ENCODE peak calls at places on chromosomes 5 and 9, in ten cellular contexts. L is uterus, P is gastrocnemius medialis, H is heart left ventricle, T is right cardiac atrium, C is aorta, B is right atrium auricular region, A is cardiac muscle cell, W is RWPE2, F is fibroblast of lung. V is an unnamed sample.
A peak's percentile ranks its signal among the peaks of the same experiment; 100 is the strongest.

GRCh38 chr9:96006961-96007360 is 131.5 kb downstream of the ERCC6L2 start:
- DNase-seq in H (no peak), L (no peak), B (no peak), W (no peak), C (no peak), T (no peak), P (no peak), F (peak; percentile 80), A (no peak), V (no peak)

GRCh38 chr5:142547445-142548374 is 138.2 kb downstream of the FGF1 start:
- DNase-seq in W (no peak), B (no peak), L (no peak), A (no peak), H (no peak), T (no peak), C (no peak), P (no peak), F (no peak), V (no peak)

GRCh38 chr9:112699230-112699629 is 18.7 kb downstream of the INIP start:
- DNase-seq in P (no peak), F (no peak), H (no peak), W (no peak), L (no peak), T (no peak), A (no peak), B (no peak), C (no peak), V (no peak)

GRCh38 chr9:96067004-96067403 is 191.5 kb downstream of the ERCC6L2 start:
- DNase-seq in W (no peak), A (peak; percentile 55), C (no peak), T (peak; percentile 90), B (no peak), F (no peak), H (peak; percentile 52), P (no peak), L (no peak), V (no peak)

GRCh38 chr9:15642369-15642962 is 89.6 kb downstream of the CCDC171 start:
- DNase-seq in P (no peak), B (no peak), A (peak; percentile 69), W (no peak), L (no peak), F (peak; percentile 38), H (no peak), T (no peak), C (no peak), V (no peak)

GRCh38 chr9:84296146-84296843 is 44.3 kb downstream of the SLC28A3 start:
- DNase-seq in B (no peak), P (no peak), F (peak; percentile 88), H (no peak), C (no peak), A (peak; percentile 50), T (no peak), W (no peak), L (no peak), V (no peak)

GRCh38 chr5:150409638-150410523 is 2.8 kb downstream of the CD74 start:
- DNase-seq in H (peak; percentile 85), F (peak; percentile 86), B (peak; percentile 85), P (peak; percentile 73), A (peak; percentile 92), W (no peak), L (peak; percentile 74), T (peak; percentile 85), C (peak; percentile 82), V (peak; percentile 61)

GRCh38 chr9:97300586-97300985 is 6.9 kb upstream of the CCDC180 start:
- DNase-seq in C (no peak), B (no peak), A (no peak), H (no peak), P (no peak), L (no peak), W (no peak), T (no peak), F (no peak), V (no peak)

GRCh38 chr5:41874512-41875060 is 4.4 kb upstream of the OXCT1 start:
- DNase-seq in B (no peak), P (no peak), T (no peak), W (no peak), A (no peak), L (no peak), F (no peak), H (no peak), C (no peak), V (no peak)

GRCh38 chr9:117672397-117672796 is 31.8 kb upstream of the TLR4 start:
- DNase-seq in A (peak; percentile 54), C (no peak), B (no peak), T (no peak), L (no peak), P (no peak), F (peak; percentile 65), H (no peak), W (no peak), V (no peak)

GRCh38 chr5:102959055-102959454 is 160.9 kb downstream of the GIN1 start:
- DNase-seq in A (peak; percentile 85), L (no peak), C (no peak), B (no peak), T (no peak), F (peak; percentile 95), P (no peak), H (no peak), W (no peak), V (no peak)

GRCh38 chr5:2751592-2752021 is at the start of gene IRX2:
- DNase-seq in L (peak; percentile 23), C (peak; percentile 78), W (peak; percentile 98), H (peak; percentile 82), A (peak; percentile 73), T (peak; percentile 84), B (peak; percentile 67), F (peak; percentile 98), P (no peak), V (peak; percentile 71)

DNA sequence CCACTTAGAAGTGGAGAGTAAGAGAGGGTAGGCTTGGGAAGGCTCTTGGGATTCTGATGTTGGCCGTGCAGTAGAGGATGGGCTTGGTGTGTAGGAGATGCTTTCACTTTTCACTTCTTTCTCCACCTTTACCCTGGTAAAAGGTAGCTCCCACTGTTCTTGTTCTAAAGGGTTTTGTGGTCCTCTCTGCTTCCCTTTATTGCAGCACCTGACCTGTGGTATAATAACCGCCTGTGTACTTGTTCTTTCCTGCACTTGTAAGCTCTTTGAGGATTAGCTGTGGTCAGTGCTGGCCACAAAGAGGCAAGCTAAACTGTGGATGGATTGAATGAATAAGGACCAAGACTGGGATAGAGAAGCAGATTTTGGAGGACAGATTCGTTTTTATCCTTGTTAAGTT is 25.2 kb downstream of the KDM4C start:
- DNase-seq in H (no peak), C (no peak), F (no peak), L (no peak), A (no peak), P (no peak), W (no peak), B (no peak), T (no peak), V (no peak)
- H3K4me1 ChIP-seq in H (peaks cover 49% of the 10 kb centered on the region), C (no peaks in the 10 kb centered on the region), F (peaks cover 3% of the 10 kb centered on the region), L (no peaks in the 10 kb centered on the region), A (peaks cover 31% of the 10 kb centered on the region), P (peaks cover 40% of the 10 kb centered on the region), W (peaks cover 9% of the 10 kb centered on the region), B (no peaks in the 10 kb centered on the region), T (peaks cover 17% of the 10 kb centered on the region), V (peaks cover 60% of the 10 kb centered on the region)

DNA sequence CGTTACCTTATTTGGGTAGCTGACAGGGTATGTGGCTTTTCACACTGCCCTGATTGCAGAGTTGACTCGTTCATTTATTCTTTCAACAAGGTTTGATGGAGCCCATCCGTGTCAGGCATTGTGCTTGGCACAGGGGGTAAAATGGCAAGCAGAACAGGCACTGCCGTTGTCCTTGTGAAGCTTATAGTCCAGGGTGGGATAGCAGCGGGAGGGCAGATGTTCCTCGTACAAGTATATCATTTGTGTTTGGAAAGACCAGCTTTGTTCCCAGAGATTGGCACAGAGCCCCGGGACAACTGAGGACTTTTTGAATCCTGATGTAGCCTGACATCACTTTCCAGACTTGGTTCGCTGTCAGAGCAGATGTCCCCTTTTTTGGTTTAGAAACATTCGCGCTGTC is 50.9 kb downstream of the MVB12B start:
- DNase-seq in A (no peak), P (no peak), T (peak; percentile 16), B (no peak), H (no peak), F (no peak), C (no peak), W (no peak), L (no peak), V (no peak)
- H3K4me1 ChIP-seq in A (peaks cover 32% of the 10 kb centered on the region), P (peaks cover 47% of the 10 kb centered on the region), T (peaks cover 6% of the 10 kb centered on the region), B (no peaks in the 10 kb centered on the region), H (peaks cover 34% of the 10 kb centered on the region), F (no peaks in the 10 kb centered on the region), C (no peaks in the 10 kb centered on the region), W (peaks cover 36% of the 10 kb centered on the region), L (no peaks in the 10 kb centered on the region), V (peaks cover 50% of the 10 kb centered on the region)

DNA sequence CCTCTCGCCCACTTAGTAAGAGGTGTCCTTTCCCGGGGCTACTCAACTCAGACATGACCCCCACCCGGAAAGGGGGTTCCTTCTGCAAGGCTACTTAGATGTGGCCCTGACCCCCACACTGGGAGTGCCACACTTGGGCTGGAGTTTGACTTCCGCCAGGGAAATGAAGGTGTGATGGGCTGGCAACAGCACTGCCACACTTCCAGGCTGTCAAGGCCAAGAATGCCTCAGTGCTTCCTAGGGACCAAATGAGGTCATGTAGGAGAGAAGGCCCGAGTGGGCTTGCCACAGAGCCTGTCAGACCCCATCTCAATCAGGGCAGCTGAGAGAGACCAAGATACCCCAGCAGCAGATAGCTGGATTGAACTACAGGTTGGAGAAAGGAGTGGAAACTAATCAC is 55.5 kb downstream of the DRD1 start:
- DNase-seq in C (no peak), F (no peak), T (no peak), B (no peak), P (no peak), H (no peak), L (no peak), W (no peak), A (no peak), V (no peak)
- H3K4me1 ChIP-seq in C (no peaks in the 10 kb centered on the region), F (no peaks in the 10 kb centered on the region), T (no peaks in the 10 kb centered on the region), B (no peaks in the 10 kb centered on the region), P (no peaks in the 10 kb centered on the region), H (no peaks in the 10 kb centered on the region), L (no peaks in the 10 kb centered on the region), W (peaks cover 3% of the 10 kb centered on the region), A (peaks cover 4% of the 10 kb centered on the region), V (no peaks in the 10 kb centered on the region)

GRCh38 chr9:134434896-134435506 is 108.7 kb downstream of the RXRA start:
- DNase-seq in H (peak; percentile 98), W (no peak), C (peak; percentile 97), F (peak; percentile 96), T (peak; percentile 99), L (peak; percentile 97), B (peak; percentile 98), A (peak; percentile 99), P (peak; percentile 95), V (peak; percentile 95)

GRCh38 chr9:134433909-134434895 is 107.9 kb downstream of the RXRA start:
- DNase-seq in C (no peak), P (no peak), L (no peak), W (no peak), B (no peak), H (no peak), A (no peak), T (no peak), F (peak; percentile 10), V (peak; percentile 64)

GRCh38 chr9:134432471-134432870 is 106.2 kb downstream of the RXRA start:
- DNase-seq in F (no peak), H (no peak), L (no peak), B (no peak), W (no peak), T (no peak), P (no peak), A (no peak), C (no peak), V (no peak)

GRCh38 chr9:134431626-134432025 is 105.4 kb downstream of the RXRA start:
- DNase-seq in T (no peak), L (no peak), W (no peak), P (no peak), H (no peak), F (no peak), C (no peak), B (no peak), A (no peak), V (no peak)

GRCh38 chr9:134433101-134433500 is 106.8 kb downstream of the RXRA start:
- DNase-seq in H (no peak), T (peak; percentile 79), C (peak; percentile 89), P (peak; percentile 82), L (no peak), F (peak; percentile 33), A (peak; percentile 45), B (no peak), W (no peak), V (peak; percentile 84)
- H3K4me1 ChIP-seq in H (peaks cover 60% of the 10 kb centered on the region), T (peaks cover 12% of the 10 kb centered on the region), C (no peaks in the 10 kb centered on the region), P (peaks cover 70% of the 10 kb centered on the region), L (peaks cover 10% of the 10 kb centered on the region), F (peaks cover 9% of the 10 kb centered on the region), A (peaks cover 8% of the 10 kb centered on the region), B (no peaks in the 10 kb centered on the region), W (peaks cover 17% of the 10 kb centered on the region), V (peaks cover 79% of the 10 kb centered on the region)